ENCODE peak calls at places on chromosomes 3 and 15, in ten cellular contexts. Z is OCI-LY7, D is cardiac muscle cell, H is fibroblast of lung, L is esophagus muscularis mucosa, C is stomach, V is heart right ventricle, T is kidney, N is A549, E is ovary. S is an unnamed sample. For H3K4me1, the result is how much of the 10 kb centered on the place peaks cover.

GRCh38 chr3:111763968-111764367 is 95.1 kb upstream of the PHLDB2 start:
- DNase-seq in T (no peak), D (no peak), V (no peak), H (peak), Z (no peak), E (no peak), N (no peak), L (no peak), C (no peak), S (no peak)

GRCh38 chr15:40258544-40258943 is 19.7 kb downstream of the PAK6 start:
- DNase-seq in C (no peak), H (no peak), V (no peak), Z (no peak), T (peak), N (no peak), E (no peak), D (no peak), L (no peak), S (no peak)

GRCh38 chr3:72150634-72151412 is 365.9 kb upstream of the PROK2 start:
- DNase-seq in V (no peak), N (peak), H (no peak), L (no peak), T (no peak), Z (no peak), E (no peak), C (peak), D (no peak), S (no peak)

GRCh38 chr3:186283096-186283495 is 78.9 kb downstream of the DGKG start:
- DNase-seq in V (no peak), N (no peak), T (no peak), E (no peak), D (no peak), Z (no peak), H (peak), C (no peak), L (no peak), S (no peak)

GRCh38 chr3:190848891-190849290 is 13.6 kb downstream of the GMNC start:
- DNase-seq in H (peak), E (no peak), C (no peak), L (no peak), Z (no peak), D (no peak), N (no peak), V (no peak), T (no peak), S (no peak)

GRCh38 chr3:138046955-138047354 is 37.0 kb downstream of the CLDN18 start:
- DNase-seq in V (no peak), L (peak), Z (no peak), N (no peak), H (no peak), C (no peak), D (no peak), E (no peak), T (no peak), S (no peak)

GRCh38 chr3:15823092-15823491 is 25.3 kb upstream of the ANKRD28 start:
- DNase-seq in Z (no peak), E (no peak), C (no peak), H (no peak), L (no peak), T (no peak), N (no peak), V (no peak), D (no peak), S (no peak)

GRCh38 chr15:40793216-40793989 is 13.5 kb upstream of the ZFYVE19 start:
- DNase-seq in C (peak), T (no peak), V (no peak), D (no peak), Z (no peak), N (peak), E (peak), H (peak), L (no peak), S (peak)

GRCh38 chr3:13140596-13140995 is 67.4 kb upstream of the IQSEC1 start:
- DNase-seq in L (no peak), T (no peak), Z (no peak), H (no peak), D (no peak), C (no peak), N (no peak), V (no peak), E (no peak), S (no peak)

GRCh38 chr3:75337226-75337900 is 326.8 kb upstream of the FRG2C start:
- DNase-seq in D (no peak), Z (no peak), H (no peak), N (no peak), T (no peak), C (no peak), V (no peak), L (no peak), E (no peak), S (no peak)

GRCh38 chr3:75338342-75338741 is 325.8 kb upstream of the FRG2C start:
- DNase-seq in C (no peak), D (no peak), L (no peak), V (no peak), T (no peak), H (no peak), E (no peak), Z (no peak), N (no peak), S (no peak)

GRCh38 chr3:75342425-75342824 is 321.7 kb upstream of the FRG2C start:
- DNase-seq in C (no peak), T (no peak), D (no peak), L (no peak), E (no peak), Z (no peak), H (no peak), V (no peak), N (no peak), S (no peak)

GRCh38 chr3:75341324-75342067 is 322.6 kb upstream of the FRG2C start:
- DNase-seq in T (no peak), V (no peak), N (no peak), D (no peak), L (no peak), H (no peak), C (no peak), E (no peak), Z (no peak), S (no peak)
- H3K4me3 ChIP-seq in T (no peak), V (peak), N (no peak), D (no peak), L (no peak), H (no peak), C (no peak), E (no peak), Z (no peak), S (no peak)

GRCh38 chr15:32993285-32993684 is 201.2 kb downstream of the FMN1 start:
- DNase-seq in E (no peak), N (peak), H (no peak), C (no peak), Z (peak), L (no peak), V (no peak), D (peak), T (no peak), S (no peak)
- TF ChIP-seq CTCF in E (no peak), N (peak), H (peak), C (no peak), Z (peak), L (peak), V (no peak), D (peak), T (no peak), S (peak)

GRCh38 chr3:114508208-114508607 is 214.4 kb downstream of the TIGIT start:
- DNase-seq in V (no peak), C (no peak), E (no peak), L (no peak), D (no peak), T (no peak), H (no peak), N (no peak), Z (no peak), S (no peak)
- H3K4me1 ChIP-seq in V (half or more), C (under half), E (under half), L (under half), D (under half), T (under half), H (under half), N (under half), Z (under half), S (under half)

GRCh38 chr15:65115086-65115485 is at the start of gene UBAP1L:
- DNase-seq in H (no peak), L (no peak), Z (no peak), E (no peak), D (no peak), T (no peak), N (no peak), V (no peak), C (no peak), S (no peak)
- H3K4me3 ChIP-seq in H (no peak), L (no peak), Z (no peak), E (no peak), D (no peak), T (no peak), N (no peak), V (no peak), C (no peak), S (no peak)

GRCh38 chr3:81218023-81218422 is 543.4 kb downstream of the GBE1 start:
- DNase-seq in N (peak), V (no peak), C (no peak), E (no peak), Z (no peak), L (no peak), H (peak), T (no peak), D (peak), S (no peak)
- TF ChIP-seq CTCF in N (peak), V (peak), C (no peak), E (no peak), Z (peak), L (no peak), H (peak), T (peak), D (peak), S (peak)